ENCODE peak calls at places on chromosomes 16 and 17, in seven cellular contexts. F is CD8-positive, alpha-beta T cell; G is endodermal cell; T is body of pancreas; P is left ventricle myocardium inferior; J is hepatocyte; S is PC-9. Q is an unnamed sample.

GRCh38 chr16:27795992-27796614 is 246.2 kb downstream of the KATNIP start:
- DNase-seq in S (no peak), P (peak; percentile 41), J (peak; percentile 79), T (peak; percentile 38), G (peak; percentile 94), F (peak; percentile 14), Q (peak; percentile 34)

GRCh38 chr16:21277927-21278706 is at the start of gene CRYM:
- DNase-seq in F (peak; percentile 20), S (no peak), T (peak; percentile 61), P (peak; percentile 71), J (peak; percentile 85), G (peak; percentile 92), Q (peak; percentile 83)

GRCh38 chr17:21358682-21359482 is 17.3 kb upstream of the KCNJ12 start:
- DNase-seq in S (peak; percentile 52), G (no peak), F (no peak), T (no peak), J (peak; percentile 48), P (peak; percentile 36), Q (no peak)

GRCh38 chr16:83934684-83934977 is 18.4 kb upstream of the OSGIN1 start:
- DNase-seq in J (no peak), G (no peak), F (no peak), T (no peak), S (no peak), P (no peak), Q (no peak)

GRCh38 chr17:32894245-32894644 is 17.3 kb upstream of the MYO1D start:
- DNase-seq in S (peak; percentile 40), G (no peak), T (no peak), F (no peak), P (no peak), J (peak; percentile 26), Q (peak; percentile 11)

GRCh38 chr16:23071202-23072083 is 77.8 kb downstream of the USP31 start:
- DNase-seq in P (no peak), J (no peak), F (no peak), S (no peak), T (no peak), G (no peak), Q (no peak)

GRCh38 chr16:15055141-15056053 is 477 bp downstream of the NTAN1 start:
- DNase-seq in F (peak; percentile 77), S (no peak), P (no peak), G (no peak), T (peak; percentile 58), J (peak; percentile 18), Q (peak; percentile 60)

GRCh38 chr16:12097523-12098428 is 121.2 kb downstream of the SNX29 start:
- DNase-seq in J (peak; percentile 58), T (no peak), P (peak; percentile 32), S (no peak), F (no peak), G (no peak), Q (peak; percentile 42)

GRCh38 chr16:31351937-31352315 is 3.0 kb upstream of the ITGAX start:
- DNase-seq in P (no peak), S (no peak), T (no peak), J (no peak), G (no peak), F (no peak), Q (no peak)

GRCh38 chr16:19137201-19137601 is 23.4 kb downstream of the ITPRIPL2 start:
- DNase-seq in P (no peak), F (no peak), J (no peak), S (peak; percentile 79), G (no peak), T (no peak), Q (no peak)

GRCh38 chr16:30663820-30664528 is 5.7 kb downstream of the FBRS start:
- DNase-seq in J (no peak), S (no peak), G (no peak), T (no peak), P (no peak), F (no peak), Q (no peak)

GRCh38 chr17:70539172-70539924 is 370.0 kb downstream of the KCNJ2 start:
- DNase-seq in S (no peak), J (no peak), T (no peak), G (no peak), F (no peak), P (no peak), Q (no peak)

GRCh38 chr16:31301708-31302400 is 42.1 kb downstream of the ITGAM start:
- DNase-seq in S (peak; percentile 41), T (no peak), J (peak; percentile 36), G (no peak), F (no peak), P (no peak), Q (no peak)

DNA sequence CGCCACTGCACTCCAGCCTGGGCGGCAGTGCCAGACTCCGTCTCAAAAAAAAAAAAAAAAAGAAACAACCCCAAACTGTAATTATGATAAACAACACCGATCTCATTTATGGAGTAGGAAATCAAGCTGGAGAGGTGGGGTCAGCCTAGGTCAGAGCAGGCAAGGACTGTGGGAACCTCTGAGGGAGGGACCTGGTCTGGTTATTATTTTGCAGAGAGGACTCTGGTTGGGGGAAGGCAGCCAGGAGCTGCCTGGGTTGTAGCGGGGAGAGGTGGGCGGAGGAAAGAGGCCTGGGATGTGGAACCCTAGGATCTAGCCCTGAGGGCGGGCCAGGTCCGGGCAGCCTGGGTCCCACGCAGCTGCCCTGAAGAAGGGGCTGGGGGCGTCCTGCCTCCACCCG is 10.9 kb upstream of the HS3ST6 start:
- DNase-seq in F (no peak), J (no peak), G (peak; percentile 71), S (no peak), P (no peak), T (no peak), Q (peak; percentile 41)
- H3K4me3 ChIP-seq in F (peak overlapping the region; percentile 41), J (peak overlapping the region; percentile 77), G (no peak overlapping the region), S (peak overlapping the region; percentile 67), P (peak overlapping the region; percentile 76), T (peak overlapping the region; percentile 24), Q (peak overlapping the region; percentile 49)

GRCh38 chr16:80056334-80056733 is 455.8 kb upstream of the MAF start:
- DNase-seq in J (no peak), P (no peak), T (no peak), G (no peak), S (no peak), F (no peak), Q (no peak)
- H3K4me3 ChIP-seq in J (no peak overlapping the region), P (no peak overlapping the region), T (no peak overlapping the region), G (no peak overlapping the region), S (no peak overlapping the region), F (no peak overlapping the region), Q (no peak overlapping the region)

DNA sequence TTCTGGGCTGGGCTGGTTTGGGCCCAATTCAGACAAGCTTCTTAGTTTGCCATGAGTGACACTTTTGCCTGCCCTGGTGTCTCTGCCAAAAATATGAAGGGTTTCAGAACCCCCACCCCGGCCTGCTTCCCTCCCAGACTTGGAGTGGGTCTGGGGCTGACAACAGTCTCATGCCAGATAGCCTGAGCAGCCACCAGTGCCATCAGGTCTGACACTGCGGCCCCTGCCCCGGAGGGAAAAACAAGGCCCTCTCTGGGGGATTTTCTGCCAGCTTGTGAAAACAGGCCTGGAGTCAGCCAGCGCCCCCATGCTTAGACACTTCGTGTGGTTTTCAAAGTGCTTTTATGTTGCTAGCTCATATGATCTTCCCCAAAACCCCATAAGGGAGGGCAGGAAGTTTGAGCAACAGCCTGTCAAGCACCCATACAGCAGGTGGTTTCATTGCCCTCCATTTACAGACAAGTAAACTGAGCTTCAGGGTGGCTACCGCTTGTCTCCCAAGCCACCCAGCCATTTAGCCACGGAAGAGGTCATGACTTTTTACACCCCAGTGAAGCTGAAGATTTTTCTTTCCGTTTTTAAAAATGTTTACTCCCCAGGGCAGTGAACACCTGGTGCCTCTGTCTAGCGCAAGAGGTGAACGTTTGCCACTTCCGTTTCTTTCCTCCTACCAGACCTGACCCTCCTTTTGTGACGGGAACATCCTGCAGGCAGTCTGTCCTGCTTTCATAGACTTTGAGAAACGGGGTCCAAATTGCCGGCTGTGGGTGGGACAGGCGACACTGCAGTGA is 300.6 kb downstream of the SEC14L1 start:
- DNase-seq in J (no peak), G (no peak), T (no peak), S (no peak), F (peak; percentile 80), P (no peak), Q (peak; percentile 40)
- H3K4me3 ChIP-seq in J (no peak overlapping the region), G (no peak overlapping the region), T (no peak overlapping the region), S (no peak overlapping the region), F (peak overlapping the region; percentile 5), P (no peak overlapping the region), Q (no peak overlapping the region)

GRCh38 chr17:63633742-63634141 is 11.5 kb downstream of the MAP3K3 start:
- DNase-seq in F (no peak), P (no peak), G (no peak), T (no peak), S (no peak), J (no peak), Q (no peak)
- H3K4me3 ChIP-seq in F (no peak overlapping the region), P (no peak overlapping the region), G (no peak overlapping the region), T (no peak overlapping the region), S (no peak overlapping the region), J (no peak overlapping the region), Q (no peak overlapping the region)

GRCh38 chr16:78446486-78446885 is 347.0 kb downstream of the WWOX start:
- DNase-seq in F (no peak), T (no peak), G (no peak), S (no peak), J (no peak), P (no peak), Q (no peak)

GRCh38 chr16:78439646-78440045 is 340.2 kb downstream of the WWOX start:
- DNase-seq in F (no peak), T (no peak), G (no peak), J (no peak), P (no peak), S (no peak), Q (no peak)

GRCh38 chr16:78441298-78441697 is 341.8 kb downstream of the WWOX start:
- DNase-seq in J (no peak), G (peak; percentile 51), F (no peak), P (no peak), T (no peak), S (no peak), Q (no peak)

GRCh38 chr16:78443780-78444422 is 344.4 kb downstream of the WWOX start:
- DNase-seq in S (no peak), T (no peak), G (no peak), P (no peak), F (no peak), J (no peak), Q (no peak)

GRCh38 chr16:78443300-78443604 is 343.8 kb downstream of the WWOX start:
- DNase-seq in S (no peak), T (no peak), G (no peak), J (no peak), P (no peak), F (no peak), Q (no peak)
- H3K4me3 ChIP-seq in S (no peak overlapping the region), T (no peak overlapping the region), G (no peak overlapping the region), J (no peak overlapping the region), P (peak overlapping the region; percentile 14), F (no peak overlapping the region), Q (no peak overlapping the region)